ENCODE peak calls at places on chromosome 21, in eight cellular contexts. Z, K, N, X, Q, V, E and T are unnamed samples.

GRCh38 chr21:18041012-18041411 is 203.6 kb upstream of the CHODL start:
- DNase-seq in V (no peak), N (no peak), E (peak), Q (peak), K (no peak), Z (no peak), X (peak), T (peak)

GRCh38 chr21:28828981-28829380 is 163.7 kb downstream of the LTN1 start:
- DNase-seq in N (no peak), X (no peak), Q (no peak), K (no peak), Z (no peak), V (no peak), E (no peak), T (no peak)

GRCh38 chr21:29650561-29651022 is 289.2 kb downstream of the GRIK1 start:
- DNase-seq in X (no peak), Z (no peak), E (no peak), K (no peak), N (no peak), V (no peak), Q (no peak), T (no peak)

GRCh38 chr21:26811031-26811430 is 34.2 kb downstream of the ADAMTS1 start:
- DNase-seq in Q (no peak), V (no peak), K (no peak), X (no peak), N (no peak), Z (no peak), E (no peak), T (no peak)

GRCh38 chr21:35340273-35340672 is 291.2 kb upstream of the RUNX1 start:
- DNase-seq in Q (no peak), X (no peak), E (peak), V (no peak), N (peak), K (no peak), Z (no peak), T (no peak)

GRCh38 chr21:38925923-38926322 is 120.2 kb downstream of the ETS2 start:
- DNase-seq in V (no peak), Z (no peak), N (no peak), X (no peak), E (no peak), K (no peak), Q (peak), T (no peak)

GRCh38 chr21:40269239-40269638 is 402.0 kb downstream of the PCP4 start:
- DNase-seq in Q (no peak), Z (no peak), K (no peak), X (no peak), V (no peak), E (no peak), N (no peak), T (no peak)

GRCh38 chr21:41425954-41426655 is at the start of gene MX1:
- DNase-seq in Q (peak), N (no peak), V (no peak), K (no peak), X (peak), E (peak), Z (peak), T (no peak)

GRCh38 chr21:27291006-27291405 is 324.1 kb upstream of the ADAMTS5 start:
- DNase-seq in N (no peak), X (no peak), E (no peak), Q (no peak), V (no peak), K (no peak), Z (no peak), T (no peak)

GRCh38 chr21:29182674-29183073 is 52.2 kb downstream of the MAP3K7CL start:
- DNase-seq in Q (no peak), V (no peak), K (no peak), Z (no peak), N (no peak), X (peak), E (no peak), T (no peak)

GRCh38 chr21:28136687-28137086 is 856.0 kb downstream of the LTN1 start:
- DNase-seq in E (no peak), Z (no peak), Q (no peak), K (no peak), V (no peak), X (no peak), N (no peak), T (no peak)

GRCh38 chr21:40837456-40837855 is 9.5 kb downstream of the DSCAM start:
- DNase-seq in K (no peak), Q (no peak), X (no peak), V (no peak), Z (no peak), E (no peak), N (no peak), T (no peak)

GRCh38 chr21:41258617-41259016 is 58.0 kb upstream of the FAM3B start:
- DNase-seq in X (no peak), E (no peak), K (no peak), Q (no peak), N (no peak), Z (no peak), V (no peak), T (no peak)

GRCh38 chr21:39537571-39537970 is 75.2 kb upstream of the B3GALT5 start:
- DNase-seq in E (no peak), X (no peak), K (peak), V (no peak), N (no peak), Z (no peak), Q (no peak), T (no peak)

GRCh38 chr21:32917392-32918135 is 108.2 kb upstream of the OLIG2 start:
- DNase-seq in N (no peak), Q (no peak), X (no peak), E (no peak), Z (no peak), V (no peak), K (no peak), T (no peak)

GRCh38 chr21:28991861-28992525 is 684 bp downstream of the LTN1 start:
- DNase-seq in Q (no peak), K (no peak), E (peak), N (no peak), V (peak), Z (no peak), X (no peak), T (peak)

GRCh38 chr21:38631676-38632075 is 133.4 kb upstream of the ERG start:
- DNase-seq in Q (no peak), Z (no peak), E (no peak), N (no peak), X (no peak), K (no peak), V (no peak), T (no peak)

GRCh38 chr21:29187939-29188338 is 57.5 kb downstream of the MAP3K7CL start:
- DNase-seq in E (peak), Z (no peak), X (peak), Q (peak), N (peak), V (no peak), K (no peak), T (no peak)

GRCh38 chr21:41068411-41069304 is 99.3 kb upstream of the BACE2 start:
- DNase-seq in V (peak), Q (peak), Z (no peak), X (peak), N (peak), K (peak), E (peak), T (peak)

GRCh38 chr21:38751379-38752050 is 54.2 kb upstream of the ETS2 start:
- DNase-seq in X (no peak), N (no peak), E (no peak), Q (peak), Z (no peak), V (no peak), K (no peak), T (peak)

GRCh38 chr21:27674037-27674436 is 707.1 kb upstream of the ADAMTS5 start:
- DNase-seq in N (no peak), X (no peak), Z (no peak), E (no peak), Q (no peak), V (no peak), K (no peak), T (no peak)

GRCh38 chr21:29064850-29065481 is 8.5 kb downstream of the CCT8 start:
- DNase-seq in K (no peak), N (no peak), Z (peak), X (no peak), V (no peak), Q (no peak), E (no peak), T (peak)

GRCh38 chr21:41345934-41346685 is 15.7 kb upstream of the MX2 start:
- DNase-seq in Z (no peak), X (no peak), K (no peak), E (no peak), V (no peak), Q (no peak), N (no peak), T (no peak)

GRCh38 chr21:30713786-30714185 is 4.8 kb downstream of the KRTAP21-3 start:
- DNase-seq in V (no peak), Z (no peak), N (no peak), X (no peak), E (no peak), K (no peak), Q (no peak), T (no peak)

GRCh38 chr21:38140192-38140905 is 116.4 kb upstream of the KCNJ15 start:
- DNase-seq in E (no peak), X (peak), K (no peak), Q (peak), Z (no peak), V (no peak), N (no peak), T (peak)

GRCh38 chr21:28714795-28715464 is 277.7 kb downstream of the LTN1 start:
- DNase-seq in E (no peak), V (no peak), X (no peak), K (no peak), Z (no peak), Q (no peak), N (no peak), T (no peak)

GRCh38 chr21:26887241-26887640 is 42.0 kb upstream of the ADAMTS1 start:
- DNase-seq in K (no peak), N (no peak), V (no peak), Z (no peak), E (no peak), X (no peak), Q (no peak), T (no peak)

GRCh38 chr21:37804001-37804400 is 112.3 kb downstream of the KCNJ6 start:
- DNase-seq in V (no peak), Q (no peak), E (no peak), Z (no peak), X (no peak), K (no peak), N (no peak), T (no peak)

DNA sequence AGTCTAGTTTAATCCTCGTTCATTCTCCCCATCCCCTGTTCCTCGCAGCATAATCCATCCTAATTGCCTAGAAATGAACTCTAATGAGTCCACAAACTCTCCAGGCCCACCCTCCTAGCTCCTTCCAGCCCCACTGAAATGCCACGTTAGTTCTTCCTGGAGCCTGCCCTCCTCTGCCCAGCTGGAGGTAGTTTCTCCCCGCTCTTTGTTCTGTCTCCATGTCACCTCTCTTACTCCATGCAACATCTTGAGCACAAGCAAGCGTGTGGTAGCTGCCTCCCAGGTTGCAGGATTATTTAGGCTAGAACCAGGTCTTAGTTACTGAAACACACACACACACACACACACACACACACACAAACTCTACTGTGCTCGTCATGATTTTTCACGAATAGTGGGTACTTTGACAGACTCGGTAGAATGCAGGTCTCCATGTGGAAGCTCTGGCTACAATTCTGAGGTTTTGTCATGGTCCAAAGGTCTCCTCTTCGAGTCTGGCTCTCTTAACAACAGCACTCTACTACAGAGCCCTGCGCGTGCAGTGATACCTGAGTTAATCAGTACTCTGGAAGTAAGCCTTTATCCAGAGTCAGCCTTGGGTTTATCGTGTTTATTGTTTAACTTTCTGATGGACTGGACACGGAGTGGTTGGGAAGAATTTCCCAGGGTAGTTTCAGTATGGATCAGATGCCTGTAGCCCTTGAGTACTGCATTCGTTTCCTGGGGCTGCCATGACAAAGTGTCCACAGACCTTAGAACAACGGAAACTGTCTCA is 27.5 kb downstream of the HUNK start:
- DNase-seq in Q (no peak), X (peak), E (peak), N (no peak), V (no peak), K (no peak), Z (no peak), T (no peak)
- TF ChIP-seq POLR2A in Q (no peak), X (no peak), E (peak), N (no peak), V (no peak), K (no peak), Z (no peak), T (no peak)

DNA sequence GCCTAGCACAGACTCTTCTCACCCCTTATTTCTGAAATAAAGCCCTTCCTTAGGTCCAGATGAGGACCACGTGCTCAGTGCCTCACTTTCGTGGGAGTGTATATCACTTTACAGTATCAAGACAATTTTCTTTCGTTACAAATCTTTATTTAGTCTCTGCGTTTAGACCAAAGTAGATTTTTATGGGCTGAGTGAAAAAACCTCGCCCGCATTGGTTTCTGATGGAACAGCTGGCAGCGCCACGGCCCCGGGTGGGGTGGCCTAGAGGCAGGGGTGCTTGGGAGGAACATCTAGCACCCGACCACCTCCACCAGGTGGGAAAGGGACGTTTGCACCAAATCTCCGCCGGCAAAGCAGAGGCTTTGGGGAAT is 7.6 kb downstream of the SIM2 start:
- DNase-seq in X (no peak), Q (no peak), N (no peak), K (no peak), E (no peak), V (no peak), Z (no peak), T (no peak)
- TF ChIP-seq MAX in X (no peak), Q (no peak), N (no peak), K (no peak), E (no peak), V (no peak), Z (no peak), T (peak)

GRCh38 chr21:44713846-44714245 is 2.5 kb upstream of the TSPEAR start:
- DNase-seq in K (no peak), E (no peak), N (no peak), Q (no peak), Z (no peak), V (no peak), X (no peak), T (no peak)

GRCh38 chr21:44714905-44715304 is 3.5 kb upstream of the TSPEAR start:
- DNase-seq in X (no peak), Q (no peak), E (no peak), V (no peak), K (no peak), Z (no peak), N (no peak), T (no peak)

GRCh38 chr21:44711327-44712202 is at the start of gene TSPEAR:
- DNase-seq in V (no peak), X (no peak), N (no peak), Q (no peak), K (no peak), E (no peak), Z (no peak), T (no peak)

GRCh38 chr21:44712203-44713028 is 1.0 kb upstream of the TSPEAR start:
- DNase-seq in E (no peak), N (no peak), V (no peak), Z (no peak), X (no peak), K (no peak), Q (no peak), T (no peak)

GRCh38 chr21:44713130-44713529 is 1.8 kb upstream of the TSPEAR start:
- DNase-seq in N (no peak), K (no peak), Z (no peak), V (no peak), E (no peak), Q (no peak), X (no peak), T (no peak)
- TF ChIP-seq POLR2A in N (no peak), K (no peak), Z (no peak), V (no peak), E (no peak), Q (no peak), X (no peak), T (no peak)

GRCh38 chr21:15557925-15558324 is 171.9 kb upstream of the USP25 start:
- DNase-seq in X (no peak), V (peak), Z (no peak), N (no peak), Q (no peak), K (no peak), E (peak), T (peak)

GRCh38 chr21:15558884-15559283 is 170.9 kb upstream of the USP25 start:
- DNase-seq in Q (no peak), N (no peak), V (no peak), K (no peak), E (no peak), X (no peak), Z (no peak), T (no peak)

GRCh38 chr21:15559612-15560011 is 170.2 kb upstream of the USP25 start:
- DNase-seq in K (no peak), N (no peak), Z (no peak), E (no peak), X (no peak), Q (no peak), V (no peak), T (no peak)

GRCh38 chr21:15562748-15563147 is 167.0 kb upstream of the USP25 start:
- DNase-seq in Z (no peak), E (no peak), K (no peak), X (no peak), N (no peak), Q (no peak), V (no peak), T (no peak)

DNA sequence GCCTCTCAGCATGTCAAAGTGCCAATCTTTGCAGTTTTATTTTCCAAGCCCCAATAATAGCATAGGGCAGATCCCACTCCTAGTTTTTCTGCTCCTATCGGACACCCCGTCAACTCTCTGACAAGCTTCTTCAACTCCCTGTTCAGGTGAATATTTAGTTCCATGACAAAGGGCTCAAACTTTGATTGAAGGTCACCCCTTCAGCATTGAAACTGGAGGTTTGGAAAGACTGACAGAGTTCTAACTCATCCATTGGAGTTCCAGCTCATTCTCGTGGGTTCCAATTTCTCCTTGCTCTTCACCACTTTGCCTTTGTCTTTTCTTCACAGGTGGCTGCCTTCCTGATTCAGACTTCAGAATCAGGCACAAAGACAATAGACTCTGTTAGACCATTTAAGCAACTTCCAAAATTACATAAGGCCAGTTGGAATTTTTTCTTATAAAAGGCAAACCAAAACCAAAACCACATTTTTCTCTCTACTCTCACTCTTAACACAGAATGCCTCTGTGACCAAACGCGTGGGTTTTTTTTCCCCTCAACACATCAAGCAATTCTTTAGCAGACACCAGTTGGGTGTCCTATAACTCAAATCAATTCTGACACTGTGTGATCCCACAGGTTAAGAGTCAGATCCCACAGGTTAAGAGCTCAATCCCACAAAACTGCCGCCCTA is 169.3 kb upstream of the USP25 start:
- DNase-seq in K (no peak), E (no peak), Q (no peak), N (no peak), X (no peak), V (no peak), Z (no peak), T (no peak)
- TF ChIP-seq MAX in K (no peak), E (no peak), Q (no peak), N (no peak), X (no peak), V (no peak), Z (no peak), T (no peak)

GRCh38 chr21:25568230-25568629 is 39.1 kb downstream of the MRPL39 start:
- DNase-seq in E (no peak), X (no peak), Q (peak), Z (no peak), K (no peak), V (no peak), N (no peak), T (peak)

GRCh38 chr21:25565272-25566199 is 41.7 kb downstream of the MRPL39 start:
- DNase-seq in E (no peak), V (no peak), N (no peak), Z (no peak), X (no peak), K (no peak), Q (no peak), T (no peak)

GRCh38 chr21:25567472-25567871 is 39.8 kb downstream of the MRPL39 start:
- DNase-seq in Q (peak), K (no peak), N (no peak), E (no peak), V (no peak), Z (peak), X (no peak), T (no peak)

GRCh38 chr21:25564349-25564948 is 42.8 kb downstream of the MRPL39 start:
- DNase-seq in V (no peak), Q (no peak), E (no peak), N (no peak), K (no peak), Z (no peak), X (no peak), T (no peak)

DNA sequence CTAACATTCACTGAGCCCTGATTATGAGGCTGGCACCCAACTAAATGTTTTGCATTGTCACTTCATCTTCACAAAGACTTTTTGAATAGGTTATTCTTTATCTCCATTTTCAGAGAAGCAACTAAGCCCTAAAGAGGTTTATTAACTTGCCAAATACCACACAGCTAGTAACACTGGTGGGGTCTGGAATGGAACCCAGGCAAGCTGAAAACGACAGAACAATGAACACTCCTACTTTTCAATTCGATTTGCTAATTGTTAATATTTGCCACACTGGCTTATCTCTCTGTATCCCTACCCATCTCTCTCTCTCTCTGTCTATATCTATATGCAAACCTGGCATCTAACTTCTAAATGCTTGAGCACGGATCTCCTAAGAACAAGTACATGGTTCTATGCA is 40.6 kb downstream of the MRPL39 start:
- DNase-seq in Z (no peak), E (no peak), X (no peak), V (no peak), Q (no peak), K (no peak), N (no peak), T (no peak)
- TF ChIP-seq POLR2A in Z (no peak), E (no peak), X (no peak), V (no peak), Q (no peak), K (no peak), N (no peak), T (no peak)

GRCh38 chr21:42495765-42496119 is 282 bp downstream of the RSPH1 start:
- DNase-seq in E (no peak), X (no peak), Q (no peak), K (no peak), Z (no peak), V (no peak), N (no peak), T (no peak)
- TF ChIP-seq MAX in E (no peak), X (no peak), Q (no peak), K (no peak), Z (no peak), V (no peak), N (peak), T (no peak)